ENCODE peak calls at places on chromosomes 5 and 9, in six cellular contexts. C, E, T, J, R and W are unnamed samples.

GRCh38 chr9:134837529-134837928 is 43.1 kb upstream of the FCN2 start:
- DNase-seq in C (no peak), E (no peak), T (no peak), J (no peak), R (no peak), W (no peak)

GRCh38 chr9:79395691-79396558 is 175.8 kb upstream of the TLE4 start:
- DNase-seq in C (no peak), E (no peak), T (no peak), J (no peak), R (peak), W (no peak)

GRCh38 chr9:93098236-93098946 is 2.4 kb downstream of the CARD19 start:
- DNase-seq in C (no peak), E (peak), T (peak), J (peak), R (no peak), W (peak)

GRCh38 chr9:128049788-128050187 is 17.3 kb downstream of the NAIF1 start:
- DNase-seq in C (no peak), E (no peak), T (no peak), J (no peak), R (no peak), W (no peak)

GRCh38 chr5:136192526-136193395 is at the start of gene SMIM32:
- DNase-seq in C (no peak), E (peak), T (peak), J (no peak), R (peak), W (no peak)

GRCh38 chr5:176692835-176693476 is 45.7 kb downstream of the TSPAN17 start:
- DNase-seq in C (no peak), E (no peak), T (no peak), J (no peak), R (peak), W (no peak)

GRCh38 chr5:9173281-9174048 is 372.4 kb downstream of the SEMA5A start:
- DNase-seq in C (no peak), E (no peak), T (no peak), J (no peak), R (no peak), W (no peak)

GRCh38 chr9:85359161-85359560 is 382.6 kb downstream of the AGTPBP1 start:
- DNase-seq in C (no peak), E (no peak), T (no peak), J (no peak), R (no peak), W (no peak)

GRCh38 chr9:113223963-113224362 is 2.6 kb downstream of the SLC31A1 start:
- DNase-seq in C (no peak), E (no peak), T (no peak), J (no peak), R (no peak), W (no peak)

GRCh38 chr9:125570246-125570645 is 136.8 kb downstream of the MAPKAP1 start:
- DNase-seq in C (no peak), E (no peak), T (no peak), J (no peak), R (no peak), W (no peak)

GRCh38 chr5:35971186-35971877 is 19.9 kb downstream of the UGT3A1 start:
- DNase-seq in C (no peak), E (no peak), T (peak), J (no peak), R (no peak), W (no peak)

GRCh38 chr5:176541338-176542134 is 4.3 kb upstream of the RNF44 start:
- DNase-seq in C (no peak), E (peak), T (no peak), J (peak), R (no peak), W (no peak)

GRCh38 chr5:180304431-180305375 is 12.8 kb upstream of the MAPK9 start:
- DNase-seq in C (no peak), E (no peak), T (no peak), J (no peak), R (no peak), W (no peak)

GRCh38 chr9:99253772-99254431 is 31.8 kb downstream of the SEC61B start:
- DNase-seq in C (no peak), E (no peak), T (peak), J (no peak), R (no peak), W (no peak)

GRCh38 chr5:73115399-73116051 is 4.8 kb upstream of the TMEM171 start:
- DNase-seq in C (no peak), E (no peak), T (peak), J (no peak), R (no peak), W (peak)

GRCh38 chr5:88765798-88766197 is 117.2 kb downstream of the MEF2C start:
- DNase-seq in C (no peak), E (no peak), T (no peak), J (no peak), R (no peak), W (no peak)

GRCh38 chr5:119257613-119258012 is 98.2 kb upstream of the TNFAIP8 start:
- DNase-seq in C (no peak), E (no peak), T (no peak), J (no peak), R (no peak), W (no peak)

GRCh38 chr5:125467222-125467621 is 720.8 kb upstream of the ZNF608 start:
- DNase-seq in C (no peak), E (no peak), T (no peak), J (no peak), R (no peak), W (no peak)

GRCh38 chr5:39169081-39169480 is 50.3 kb downstream of the FYB1 start:
- DNase-seq in C (no peak), E (no peak), T (no peak), J (no peak), R (no peak), W (peak)